ENCODE peak calls at places on chromosomes 4 and X, in ten cellular contexts. One of them, this sample, is unnamed.

GRCh38 chrX:41482153-41482850 is 35.2 kb downstream of the NYX start:
- DNase-seq in fibroblast of pulmonary artery: peak; percentile 34
- DNase-seq in lower leg skin: no peak
- DNase-seq in RWPE1: no peak
- DNase-seq in activated CD8-positive, alpha-beta T cell treated with anti-CD3 and anti-CD28 coated beads for 36 hours: no peak
- DNase-seq in ovary: no peak
- DNase-seq in K562: no peak
- DNase-seq in left ventricle myocardium inferior: no peak
- DNase-seq in left lung: no peak
- DNase-seq in Peyer's patch: no peak
- DNase-seq in this sample: no peak

GRCh38 chrX:103254921-103255455 is at the start of gene TCEAL8:
- DNase-seq in fibroblast of pulmonary artery: peak; percentile 78
- DNase-seq in lower leg skin: peak; percentile 94
- DNase-seq in RWPE1: peak; percentile 71
- DNase-seq in activated CD8-positive, alpha-beta T cell treated with anti-CD3 and anti-CD28 coated beads for 36 hours: peak; percentile 84
- DNase-seq in ovary: peak; percentile 81
- DNase-seq in K562: peak; percentile 78
- DNase-seq in left ventricle myocardium inferior: peak; percentile 79
- DNase-seq in left lung: peak; percentile 92
- DNase-seq in Peyer's patch: peak; percentile 91
- DNase-seq in this sample: peak; percentile 51

GRCh38 chr4:7384929-7385890 is 49.5 kb downstream of the PSAPL1 start:
- DNase-seq in fibroblast of pulmonary artery: no peak
- DNase-seq in lower leg skin: peak; percentile 72
- DNase-seq in RWPE1: no peak
- DNase-seq in activated CD8-positive, alpha-beta T cell treated with anti-CD3 and anti-CD28 coated beads for 36 hours: no peak
- DNase-seq in ovary: no peak
- DNase-seq in K562: no peak
- DNase-seq in left ventricle myocardium inferior: no peak
- DNase-seq in left lung: no peak
- DNase-seq in Peyer's patch: peak; percentile 35
- DNase-seq in this sample: no peak

GRCh38 chr4:11480683-11481082 is 52.0 kb upstream of the HS3ST1 start:
- DNase-seq in fibroblast of pulmonary artery: peak; percentile 80
- DNase-seq in lower leg skin: no peak
- DNase-seq in RWPE1: peak; percentile 5
- DNase-seq in activated CD8-positive, alpha-beta T cell treated with anti-CD3 and anti-CD28 coated beads for 36 hours: peak; percentile 51
- DNase-seq in ovary: no peak
- DNase-seq in K562: no peak
- DNase-seq in left ventricle myocardium inferior: no peak
- DNase-seq in left lung: no peak
- DNase-seq in Peyer's patch: peak; percentile 54
- DNase-seq in this sample: no peak

GRCh38 chrX:6729581-6729980 is 194.7 kb upstream of the VCX3A start:
- DNase-seq in fibroblast of pulmonary artery: no peak
- DNase-seq in lower leg skin: no peak
- DNase-seq in RWPE1: no peak
- DNase-seq in activated CD8-positive, alpha-beta T cell treated with anti-CD3 and anti-CD28 coated beads for 36 hours: no peak
- DNase-seq in ovary: no peak
- DNase-seq in K562: no peak
- DNase-seq in left ventricle myocardium inferior: no peak
- DNase-seq in left lung: no peak
- DNase-seq in Peyer's patch: no peak
- DNase-seq in this sample: no peak

GRCh38 chrX:38664285-38664684 is 102.9 kb downstream of the TSPAN7 start:
- DNase-seq in fibroblast of pulmonary artery: peak; percentile 52
- DNase-seq in lower leg skin: no peak
- DNase-seq in RWPE1: peak; percentile 13
- DNase-seq in activated CD8-positive, alpha-beta T cell treated with anti-CD3 and anti-CD28 coated beads for 36 hours: peak; percentile 3
- DNase-seq in ovary: no peak
- DNase-seq in K562: peak; percentile 39
- DNase-seq in left ventricle myocardium inferior: no peak
- DNase-seq in left lung: no peak
- DNase-seq in Peyer's patch: no peak
- DNase-seq in this sample: peak; percentile 12

GRCh38 chrX:47500541-47500940 is 17.5 kb upstream of the ZNF41 start:
- DNase-seq in fibroblast of pulmonary artery: no peak
- DNase-seq in lower leg skin: no peak
- DNase-seq in RWPE1: no peak
- DNase-seq in activated CD8-positive, alpha-beta T cell treated with anti-CD3 and anti-CD28 coated beads for 36 hours: no peak
- DNase-seq in ovary: no peak
- DNase-seq in K562: no peak
- DNase-seq in left ventricle myocardium inferior: no peak
- DNase-seq in left lung: no peak
- DNase-seq in Peyer's patch: no peak
- DNase-seq in this sample: no peak

GRCh38 chr4:2290974-2291704 is 29.2 kb upstream of the MXD4 start:
- DNase-seq in fibroblast of pulmonary artery: no peak
- DNase-seq in lower leg skin: peak; percentile 78
- DNase-seq in RWPE1: no peak
- DNase-seq in activated CD8-positive, alpha-beta T cell treated with anti-CD3 and anti-CD28 coated beads for 36 hours: peak; percentile 82
- DNase-seq in ovary: no peak
- DNase-seq in K562: no peak
- DNase-seq in left ventricle myocardium inferior: no peak
- DNase-seq in left lung: no peak
- DNase-seq in Peyer's patch: peak; percentile 89
- DNase-seq in this sample: peak; percentile 67

GRCh38 chrX:100928660-100929613 is at the start of gene XKRX:
- DNase-seq in fibroblast of pulmonary artery: no peak
- DNase-seq in lower leg skin: no peak
- DNase-seq in RWPE1: peak; percentile 38
- DNase-seq in activated CD8-positive, alpha-beta T cell treated with anti-CD3 and anti-CD28 coated beads for 36 hours: peak; percentile 73
- DNase-seq in ovary: peak; percentile 43
- DNase-seq in K562: peak; percentile 20
- DNase-seq in left ventricle myocardium inferior: peak; percentile 20
- DNase-seq in left lung: peak; percentile 82
- DNase-seq in Peyer's patch: peak; percentile 81
- DNase-seq in this sample: peak; percentile 49

GRCh38 chr4:17204908-17205307 is 306.5 kb upstream of the LDB2 start:
- DNase-seq in fibroblast of pulmonary artery: no peak
- DNase-seq in lower leg skin: no peak
- DNase-seq in RWPE1: no peak
- DNase-seq in activated CD8-positive, alpha-beta T cell treated with anti-CD3 and anti-CD28 coated beads for 36 hours: no peak
- DNase-seq in ovary: no peak
- DNase-seq in K562: no peak
- DNase-seq in left ventricle myocardium inferior: no peak
- DNase-seq in left lung: no peak
- DNase-seq in Peyer's patch: no peak
- DNase-seq in this sample: no peak

GRCh38 chr4:47705326-47705981 is 132.4 kb downstream of the CORIN start:
- DNase-seq in fibroblast of pulmonary artery: peak; percentile 35
- DNase-seq in lower leg skin: no peak
- DNase-seq in RWPE1: peak; percentile 10
- DNase-seq in activated CD8-positive, alpha-beta T cell treated with anti-CD3 and anti-CD28 coated beads for 36 hours: no peak
- DNase-seq in ovary: no peak
- DNase-seq in K562: peak; percentile 28
- DNase-seq in left ventricle myocardium inferior: no peak
- DNase-seq in left lung: no peak
- DNase-seq in Peyer's patch: no peak
- DNase-seq in this sample: peak; percentile 44

GRCh38 chrX:106177106-106177981 is 9.2 kb downstream of the PWWP3B start:
- DNase-seq in fibroblast of pulmonary artery: peak; percentile 86
- DNase-seq in lower leg skin: no peak
- DNase-seq in RWPE1: no peak
- DNase-seq in activated CD8-positive, alpha-beta T cell treated with anti-CD3 and anti-CD28 coated beads for 36 hours: no peak
- DNase-seq in ovary: peak; percentile 89
- DNase-seq in K562: peak; percentile 6
- DNase-seq in left ventricle myocardium inferior: peak; percentile 64
- DNase-seq in left lung: peak; percentile 28
- DNase-seq in Peyer's patch: no peak
- DNase-seq in this sample: no peak

GRCh38 chrX:48068096-48068887 is 3.1 kb downstream of the ZNF630 start:
- DNase-seq in fibroblast of pulmonary artery: no peak
- DNase-seq in lower leg skin: no peak
- DNase-seq in RWPE1: no peak
- DNase-seq in activated CD8-positive, alpha-beta T cell treated with anti-CD3 and anti-CD28 coated beads for 36 hours: no peak
- DNase-seq in ovary: no peak
- DNase-seq in K562: no peak
- DNase-seq in left ventricle myocardium inferior: no peak
- DNase-seq in left lung: no peak
- DNase-seq in Peyer's patch: no peak
- DNase-seq in this sample: no peak

GRCh38 chr4:124973716-124974115 is 261.2 kb upstream of the ANKRD50 start:
- DNase-seq in fibroblast of pulmonary artery: no peak
- DNase-seq in lower leg skin: no peak
- DNase-seq in RWPE1: no peak
- DNase-seq in activated CD8-positive, alpha-beta T cell treated with anti-CD3 and anti-CD28 coated beads for 36 hours: no peak
- DNase-seq in ovary: no peak
- DNase-seq in K562: no peak
- DNase-seq in left ventricle myocardium inferior: no peak
- DNase-seq in left lung: no peak
- DNase-seq in Peyer's patch: no peak
- DNase-seq in this sample: no peak

GRCh38 chr4:146029939-146030710 is 91.5 kb upstream of the ZNF827 start:
- DNase-seq in fibroblast of pulmonary artery: no peak
- DNase-seq in lower leg skin: no peak
- DNase-seq in RWPE1: no peak
- DNase-seq in activated CD8-positive, alpha-beta T cell treated with anti-CD3 and anti-CD28 coated beads for 36 hours: peak; percentile 26
- DNase-seq in ovary: no peak
- DNase-seq in K562: no peak
- DNase-seq in left ventricle myocardium inferior: no peak
- DNase-seq in left lung: no peak
- DNase-seq in Peyer's patch: peak; percentile 77
- DNase-seq in this sample: peak; percentile 21

GRCh38 chrX:129701624-129702069 is 37.1 kb upstream of the XPNPEP2 start:
- DNase-seq in fibroblast of pulmonary artery: peak; percentile 72
- DNase-seq in lower leg skin: peak; percentile 94
- DNase-seq in RWPE1: no peak
- DNase-seq in activated CD8-positive, alpha-beta T cell treated with anti-CD3 and anti-CD28 coated beads for 36 hours: no peak
- DNase-seq in ovary: peak; percentile 60
- DNase-seq in K562: no peak
- DNase-seq in left ventricle myocardium inferior: peak; percentile 79
- DNase-seq in left lung: no peak
- DNase-seq in Peyer's patch: peak; percentile 54
- DNase-seq in this sample: no peak

DNA sequence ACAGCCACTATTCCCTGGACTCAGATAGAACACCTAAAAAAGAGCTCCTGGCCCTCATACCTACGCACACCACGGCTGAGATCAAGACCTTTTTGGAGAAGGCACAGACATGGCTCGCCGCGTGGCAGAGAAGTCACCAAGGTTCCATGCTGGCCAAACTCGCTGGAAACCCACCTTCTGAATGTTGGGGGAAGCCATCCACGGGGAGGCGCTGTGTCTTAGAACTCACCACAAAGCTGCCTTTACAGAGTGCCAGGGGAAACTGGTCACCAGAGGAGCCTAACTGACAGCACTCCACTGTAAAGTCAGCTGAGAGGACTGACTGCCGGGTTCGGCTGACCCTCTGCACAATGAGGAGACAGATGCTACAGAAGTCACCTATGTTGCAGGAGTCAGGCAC is 97.9 kb downstream of the NEUROG2 start:
- DNase-seq in fibroblast of pulmonary artery: no peak
- DNase-seq in lower leg skin: no peak
- DNase-seq in RWPE1: no peak
- DNase-seq in activated CD8-positive, alpha-beta T cell treated with anti-CD3 and anti-CD28 coated beads for 36 hours: no peak
- DNase-seq in ovary: no peak
- DNase-seq in K562: no peak
- DNase-seq in left ventricle myocardium inferior: no peak
- DNase-seq in left lung: no peak
- DNase-seq in Peyer's patch: no peak
- DNase-seq in this sample: no peak
- TF ChIP-seq CTCF in fibroblast of pulmonary artery: no peak
- TF ChIP-seq CTCF in lower leg skin: no peak
- TF ChIP-seq CTCF in RWPE1: no peak
- TF ChIP-seq CTCF in activated CD8-positive, alpha-beta T cell treated with anti-CD3 and anti-CD28 coated beads for 36 hours: no peak
- TF ChIP-seq CTCF in ovary: no peak
- TF ChIP-seq CTCF in K562: peak; percentile 35
- TF ChIP-seq CTCF in left ventricle myocardium inferior: no peak
- TF ChIP-seq CTCF in left lung: no peak
- TF ChIP-seq CTCF in Peyer's patch: no peak
- TF ChIP-seq CTCF in this sample: no peak

GRCh38 chr4:79823148-79823763 is 249.8 kb downstream of the ANTXR2 start:
- DNase-seq in fibroblast of pulmonary artery: peak; percentile 60
- DNase-seq in lower leg skin: no peak
- DNase-seq in RWPE1: no peak
- DNase-seq in activated CD8-positive, alpha-beta T cell treated with anti-CD3 and anti-CD28 coated beads for 36 hours: no peak
- DNase-seq in ovary: no peak
- DNase-seq in K562: no peak
- DNase-seq in left ventricle myocardium inferior: no peak
- DNase-seq in left lung: no peak
- DNase-seq in Peyer's patch: no peak
- DNase-seq in this sample: no peak

GRCh38 chr4:79820427-79820826 is 252.6 kb downstream of the ANTXR2 start:
- DNase-seq in fibroblast of pulmonary artery: no peak
- DNase-seq in lower leg skin: no peak
- DNase-seq in RWPE1: no peak
- DNase-seq in activated CD8-positive, alpha-beta T cell treated with anti-CD3 and anti-CD28 coated beads for 36 hours: no peak
- DNase-seq in ovary: no peak
- DNase-seq in K562: no peak
- DNase-seq in left ventricle myocardium inferior: no peak
- DNase-seq in left lung: no peak
- DNase-seq in Peyer's patch: no peak
- DNase-seq in this sample: no peak
- TF ChIP-seq CTCF in fibroblast of pulmonary artery: no peak
- TF ChIP-seq CTCF in lower leg skin: no peak
- TF ChIP-seq CTCF in RWPE1: no peak
- TF ChIP-seq CTCF in activated CD8-positive, alpha-beta T cell treated with anti-CD3 and anti-CD28 coated beads for 36 hours: no peak
- TF ChIP-seq CTCF in ovary: no peak
- TF ChIP-seq CTCF in K562: no peak
- TF ChIP-seq CTCF in left ventricle myocardium inferior: no peak
- TF ChIP-seq CTCF in left lung: no peak
- TF ChIP-seq CTCF in Peyer's patch: no peak
- TF ChIP-seq CTCF in this sample: no peak

DNA sequence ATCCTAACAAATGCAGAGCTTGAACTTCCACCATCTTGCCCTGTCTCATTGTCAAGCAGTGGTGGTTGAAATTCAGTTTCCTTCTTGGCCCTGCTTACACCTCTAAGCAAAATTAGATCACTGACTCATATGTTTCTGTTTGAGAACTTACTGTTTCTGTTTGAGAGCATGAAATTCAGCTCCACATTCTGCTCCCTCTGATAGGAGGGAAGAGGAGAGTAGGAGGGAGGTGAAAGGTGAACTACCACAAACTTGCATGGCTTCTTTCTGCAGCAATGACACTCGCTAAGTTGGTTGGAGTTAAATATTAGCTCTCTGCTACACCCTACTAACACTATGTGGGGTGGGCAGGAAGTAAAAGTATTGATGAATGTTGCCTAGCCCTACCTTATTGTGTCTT is 117.8 kb upstream of the EDA2R start:
- DNase-seq in fibroblast of pulmonary artery: no peak
- DNase-seq in lower leg skin: no peak
- DNase-seq in RWPE1: no peak
- DNase-seq in activated CD8-positive, alpha-beta T cell treated with anti-CD3 and anti-CD28 coated beads for 36 hours: no peak
- DNase-seq in ovary: no peak
- DNase-seq in K562: no peak
- DNase-seq in left ventricle myocardium inferior: no peak
- DNase-seq in left lung: no peak
- DNase-seq in Peyer's patch: no peak
- DNase-seq in this sample: peak; percentile 4
- TF ChIP-seq CTCF in fibroblast of pulmonary artery: no peak
- TF ChIP-seq CTCF in lower leg skin: no peak
- TF ChIP-seq CTCF in RWPE1: no peak
- TF ChIP-seq CTCF in activated CD8-positive, alpha-beta T cell treated with anti-CD3 and anti-CD28 coated beads for 36 hours: no peak
- TF ChIP-seq CTCF in ovary: no peak
- TF ChIP-seq CTCF in K562: no peak
- TF ChIP-seq CTCF in left ventricle myocardium inferior: no peak
- TF ChIP-seq CTCF in left lung: no peak
- TF ChIP-seq CTCF in Peyer's patch: no peak
- TF ChIP-seq CTCF in this sample: no peak

GRCh38 chrX:19879742-19880378 is 7.5 kb downstream of the SH3KBP1 start:
- DNase-seq in fibroblast of pulmonary artery: no peak
- DNase-seq in lower leg skin: peak; percentile 45
- DNase-seq in RWPE1: no peak
- DNase-seq in activated CD8-positive, alpha-beta T cell treated with anti-CD3 and anti-CD28 coated beads for 36 hours: peak; percentile 75
- DNase-seq in ovary: no peak
- DNase-seq in K562: no peak
- DNase-seq in left ventricle myocardium inferior: no peak
- DNase-seq in left lung: no peak
- DNase-seq in Peyer's patch: no peak
- DNase-seq in this sample: no peak
- TF ChIP-seq CTCF in fibroblast of pulmonary artery: no peak
- TF ChIP-seq CTCF in lower leg skin: no peak
- TF ChIP-seq CTCF in RWPE1: no peak
- TF ChIP-seq CTCF in activated CD8-positive, alpha-beta T cell treated with anti-CD3 and anti-CD28 coated beads for 36 hours: peak; percentile 35
- TF ChIP-seq CTCF in ovary: no peak
- TF ChIP-seq CTCF in K562: no peak
- TF ChIP-seq CTCF in left ventricle myocardium inferior: no peak
- TF ChIP-seq CTCF in left lung: no peak
- TF ChIP-seq CTCF in Peyer's patch: no peak
- TF ChIP-seq CTCF in this sample: no peak

This sample was measured in GM13976.